ENCODE peak calls at places on chromosomes 2 and 18, in four cellular contexts. One of them, this sample, is unnamed.

GRCh38 chr18:76565238-76566173 is 70.5 kb upstream of the ZNF516 start:
- DNase-seq in HFFc6: peak; percentile 90
- DNase-seq in mesenteric fat pad: no peak
- DNase-seq in activated CD4-positive, alpha-beta T cell treated with anti-CD3 and anti-CD28 coated beads for 48 hours: no peak
- DNase-seq in this sample: peak; percentile 75

GRCh38 chr18:6755107-6755506 is 25.6 kb downstream of the ARHGAP28 start:
- DNase-seq in HFFc6: no peak
- DNase-seq in mesenteric fat pad: no peak
- DNase-seq in activated CD4-positive, alpha-beta T cell treated with anti-CD3 and anti-CD28 coated beads for 48 hours: no peak
- DNase-seq in this sample: no peak

GRCh38 chr2:143776531-143776930 is 647.3 kb downstream of the ARHGAP15 start:
- DNase-seq in HFFc6: no peak
- DNase-seq in activated CD4-positive, alpha-beta T cell treated with anti-CD3 and anti-CD28 coated beads for 48 hours: no peak
- DNase-seq in mesenteric fat pad: no peak
- DNase-seq in this sample: no peak

GRCh38 chr2:144078802-144079386 is 441.0 kb downstream of the ZEB2 start:
- DNase-seq in mesenteric fat pad: no peak
- DNase-seq in HFFc6: no peak
- DNase-seq in activated CD4-positive, alpha-beta T cell treated with anti-CD3 and anti-CD28 coated beads for 48 hours: no peak
- DNase-seq in this sample: no peak

GRCh38 chr2:26561918-26562810 is 79.0 kb downstream of the CIB4 start:
- DNase-seq in HFFc6: no peak
- DNase-seq in mesenteric fat pad: peak; percentile 91
- DNase-seq in activated CD4-positive, alpha-beta T cell treated with anti-CD3 and anti-CD28 coated beads for 48 hours: peak; percentile 53
- DNase-seq in this sample: no peak

GRCh38 chr2:207791579-207792243 is 22.0 kb upstream of the FZD5 start:
- DNase-seq in mesenteric fat pad: no peak
- DNase-seq in activated CD4-positive, alpha-beta T cell treated with anti-CD3 and anti-CD28 coated beads for 48 hours: no peak
- DNase-seq in HFFc6: no peak
- DNase-seq in this sample: no peak

GRCh38 chr2:215002500-215002899 is 135.9 kb downstream of the ABCA12 start:
- DNase-seq in activated CD4-positive, alpha-beta T cell treated with anti-CD3 and anti-CD28 coated beads for 48 hours: no peak
- DNase-seq in mesenteric fat pad: no peak
- DNase-seq in HFFc6: peak; percentile 34
- DNase-seq in this sample: peak; percentile 27

GRCh38 chr2:30686000-30686399 is 121.2 kb downstream of the CAPN13 start:
- DNase-seq in activated CD4-positive, alpha-beta T cell treated with anti-CD3 and anti-CD28 coated beads for 48 hours: peak; percentile 24
- DNase-seq in mesenteric fat pad: peak; percentile 47
- DNase-seq in HFFc6: no peak
- DNase-seq in this sample: no peak

GRCh38 chr2:148590613-148591012 is 53.9 kb upstream of the EPC2 start:
- DNase-seq in mesenteric fat pad: no peak
- DNase-seq in activated CD4-positive, alpha-beta T cell treated with anti-CD3 and anti-CD28 coated beads for 48 hours: no peak
- DNase-seq in HFFc6: no peak
- DNase-seq in this sample: no peak

GRCh38 chr2:35410431-35411061 is 945.0 kb upstream of the CRIM1 start:
- DNase-seq in HFFc6: peak; percentile 19
- DNase-seq in mesenteric fat pad: no peak
- DNase-seq in activated CD4-positive, alpha-beta T cell treated with anti-CD3 and anti-CD28 coated beads for 48 hours: peak; percentile 62
- DNase-seq in this sample: peak; percentile 50

GRCh38 chr2:180876506-180876905 is 103.9 kb upstream of the UBE2E3 start:
- DNase-seq in mesenteric fat pad: no peak
- DNase-seq in activated CD4-positive, alpha-beta T cell treated with anti-CD3 and anti-CD28 coated beads for 48 hours: no peak
- DNase-seq in HFFc6: no peak
- DNase-seq in this sample: no peak

GRCh38 chr2:230798769-230799399 is 65.9 kb upstream of the ITM2C start:
- DNase-seq in HFFc6: peak; percentile 56
- DNase-seq in activated CD4-positive, alpha-beta T cell treated with anti-CD3 and anti-CD28 coated beads for 48 hours: peak; percentile 51
- DNase-seq in mesenteric fat pad: no peak
- DNase-seq in this sample: peak; percentile 17

GRCh38 chr2:167132066-167132465 is 243.8 kb downstream of the XIRP2 start:
- DNase-seq in HFFc6: no peak
- DNase-seq in activated CD4-positive, alpha-beta T cell treated with anti-CD3 and anti-CD28 coated beads for 48 hours: no peak
- DNase-seq in mesenteric fat pad: no peak
- DNase-seq in this sample: no peak

GRCh38 chr18:417495-417894 is 83.0 kb downstream of the COLEC12 start:
- DNase-seq in mesenteric fat pad: no peak
- DNase-seq in HFFc6: no peak
- DNase-seq in activated CD4-positive, alpha-beta T cell treated with anti-CD3 and anti-CD28 coated beads for 48 hours: no peak
- DNase-seq in this sample: no peak

GRCh38 chr2:213246665-213247281 is 37.5 kb upstream of the SPAG16 start:
- DNase-seq in HFFc6: peak; percentile 24
- DNase-seq in activated CD4-positive, alpha-beta T cell treated with anti-CD3 and anti-CD28 coated beads for 48 hours: peak; percentile 69
- DNase-seq in mesenteric fat pad: no peak
- DNase-seq in this sample: peak; percentile 47

GRCh38 chr2:35871672-35872071 is 483.9 kb upstream of the CRIM1 start:
- DNase-seq in activated CD4-positive, alpha-beta T cell treated with anti-CD3 and anti-CD28 coated beads for 48 hours: no peak
- DNase-seq in HFFc6: no peak
- DNase-seq in mesenteric fat pad: no peak
- DNase-seq in this sample: no peak

GRCh38 chr18:29874519-29875098 is 1167.9 kb downstream of the DSC3 start:
- DNase-seq in activated CD4-positive, alpha-beta T cell treated with anti-CD3 and anti-CD28 coated beads for 48 hours: no peak
- DNase-seq in HFFc6: peak; percentile 46
- DNase-seq in mesenteric fat pad: no peak
- DNase-seq in this sample: peak; percentile 20

GRCh38 chr2:98013407-98014042 is 17.8 kb upstream of the TMEM131 start:
- DNase-seq in mesenteric fat pad: peak; percentile 71
- DNase-seq in HFFc6: no peak
- DNase-seq in activated CD4-positive, alpha-beta T cell treated with anti-CD3 and anti-CD28 coated beads for 48 hours: peak; percentile 62
- DNase-seq in this sample: no peak

GRCh38 chr2:215577356-215577755 is 141.5 kb upstream of the FN1 start:
- DNase-seq in mesenteric fat pad: no peak
- DNase-seq in activated CD4-positive, alpha-beta T cell treated with anti-CD3 and anti-CD28 coated beads for 48 hours: no peak
- DNase-seq in HFFc6: peak; percentile 19
- DNase-seq in this sample: no peak

GRCh38 chr2:113711857-113712256 is 44.6 kb downstream of the SLC35F5 start:
- DNase-seq in activated CD4-positive, alpha-beta T cell treated with anti-CD3 and anti-CD28 coated beads for 48 hours: no peak
- DNase-seq in mesenteric fat pad: no peak
- DNase-seq in HFFc6: no peak
- DNase-seq in this sample: no peak

GRCh38 chr18:69636529-69637301 is 236.0 kb downstream of the DOK6 start:
- DNase-seq in HFFc6: no peak
- DNase-seq in activated CD4-positive, alpha-beta T cell treated with anti-CD3 and anti-CD28 coated beads for 48 hours: peak; percentile 25
- DNase-seq in mesenteric fat pad: no peak
- DNase-seq in this sample: no peak

GRCh38 chr2:101823849-101824248 is 126.3 kb downstream of the MAP4K4 start:
- DNase-seq in HFFc6: peak; percentile 56
- DNase-seq in activated CD4-positive, alpha-beta T cell treated with anti-CD3 and anti-CD28 coated beads for 48 hours: no peak
- DNase-seq in mesenteric fat pad: no peak
- DNase-seq in this sample: no peak

GRCh38 chr18:43276471-43276870 is 819 bp downstream of the SYT4 start:
- DNase-seq in mesenteric fat pad: no peak
- DNase-seq in activated CD4-positive, alpha-beta T cell treated with anti-CD3 and anti-CD28 coated beads for 48 hours: no peak
- DNase-seq in HFFc6: no peak
- DNase-seq in this sample: no peak

GRCh38 chr2:112686348-112687217 is 34.2 kb upstream of the NT5DC4 start:
- DNase-seq in mesenteric fat pad: peak; percentile 76
- DNase-seq in HFFc6: no peak
- DNase-seq in activated CD4-positive, alpha-beta T cell treated with anti-CD3 and anti-CD28 coated beads for 48 hours: no peak
- DNase-seq in this sample: no peak

GRCh38 chr2:188369365-188369764 is 77.7 kb downstream of the GULP1 start:
- DNase-seq in activated CD4-positive, alpha-beta T cell treated with anti-CD3 and anti-CD28 coated beads for 48 hours: peak; percentile 5
- DNase-seq in HFFc6: peak; percentile 57
- DNase-seq in mesenteric fat pad: no peak
- DNase-seq in this sample: peak; percentile 14

GRCh38 chr2:235545369-235546150 is 51.7 kb downstream of the AGAP1 start:
- DNase-seq in mesenteric fat pad: peak; percentile 67
- DNase-seq in activated CD4-positive, alpha-beta T cell treated with anti-CD3 and anti-CD28 coated beads for 48 hours: no peak
- DNase-seq in HFFc6: no peak
- DNase-seq in this sample: no peak

GRCh38 chr2:42844901-42845685 is 52.7 kb upstream of the HAAO start:
- DNase-seq in HFFc6: peak; percentile 79
- DNase-seq in activated CD4-positive, alpha-beta T cell treated with anti-CD3 and anti-CD28 coated beads for 48 hours: no peak
- DNase-seq in mesenteric fat pad: peak; percentile 87
- DNase-seq in this sample: no peak

GRCh38 chr2:240573071-240573515 is 4.8 kb downstream of the RNPEPL1 start:
- DNase-seq in HFFc6: no peak
- DNase-seq in mesenteric fat pad: no peak
- DNase-seq in activated CD4-positive, alpha-beta T cell treated with anti-CD3 and anti-CD28 coated beads for 48 hours: no peak
- DNase-seq in this sample: no peak

GRCh38 chr2:9481257-9481922 is 7.0 kb downstream of the IAH1 start:
- DNase-seq in HFFc6: peak; percentile 17
- DNase-seq in mesenteric fat pad: no peak
- DNase-seq in activated CD4-positive, alpha-beta T cell treated with anti-CD3 and anti-CD28 coated beads for 48 hours: no peak
- DNase-seq in this sample: no peak

GRCh38 chr2:45699032-45699658 is 47.7 kb downstream of the PRKCE start:
- DNase-seq in mesenteric fat pad: no peak
- DNase-seq in activated CD4-positive, alpha-beta T cell treated with anti-CD3 and anti-CD28 coated beads for 48 hours: peak; percentile 5
- DNase-seq in HFFc6: peak; percentile 76
- DNase-seq in this sample: no peak

GRCh38 chr2:83221258-83221657 is 1237.8 kb downstream of the SUCLG1 start:
- DNase-seq in HFFc6: no peak
- DNase-seq in activated CD4-positive, alpha-beta T cell treated with anti-CD3 and anti-CD28 coated beads for 48 hours: no peak
- DNase-seq in mesenteric fat pad: no peak
- DNase-seq in this sample: no peak

GRCh38 chr18:77129150-77129551 is 3.4 kb downstream of the MBP start:
- DNase-seq in activated CD4-positive, alpha-beta T cell treated with anti-CD3 and anti-CD28 coated beads for 48 hours: no peak
- DNase-seq in HFFc6: peak; percentile 92
- DNase-seq in mesenteric fat pad: no peak
- DNase-seq in this sample: no peak

GRCh38 chr2:2252179-2252578 is 78.9 kb downstream of the MYT1L start:
- DNase-seq in activated CD4-positive, alpha-beta T cell treated with anti-CD3 and anti-CD28 coated beads for 48 hours: no peak
- DNase-seq in HFFc6: no peak
- DNase-seq in mesenteric fat pad: peak; percentile 24
- DNase-seq in this sample: no peak

GRCh38 chr2:161165266-161165665 is 5.0 kb downstream of the TANK start:
- DNase-seq in HFFc6: peak; percentile 35
- DNase-seq in mesenteric fat pad: no peak
- DNase-seq in activated CD4-positive, alpha-beta T cell treated with anti-CD3 and anti-CD28 coated beads for 48 hours: no peak
- DNase-seq in this sample: no peak

GRCh38 chr2:39875182-39875913 is 96.3 kb upstream of the THUMPD2 start:
- DNase-seq in mesenteric fat pad: no peak
- DNase-seq in HFFc6: peak; percentile 90
- DNase-seq in activated CD4-positive, alpha-beta T cell treated with anti-CD3 and anti-CD28 coated beads for 48 hours: no peak
- DNase-seq in this sample: no peak

This sample was measured in neuronal stem cell.